ENCODE peak calls at places on chromosomes 12 and 14, in four cellular contexts. K, V, Y and P are unnamed samples.

GRCh38 chr14:92380582-92380981 is 57.6 kb downstream of the SLC24A4 start:
- DNase-seq in K (no peak), Y (no peak), V (no peak), P (no peak)

GRCh38 chr12:6507102-6507998 is 13.4 kb downstream of the NCAPD2 start:
- DNase-seq in K (no peak), V (no peak), Y (peak), P (peak)

GRCh38 chr14:101591121-101591520 is 29.8 kb downstream of the DIO3 start:
- DNase-seq in K (no peak), Y (no peak), V (no peak), P (no peak)

GRCh38 chr14:73295198-73295796 is 58.0 kb downstream of the PAPLN start:
- DNase-seq in V (no peak), K (no peak), Y (peak), P (peak)

GRCh38 chr12:104886418-104887401 is 71.4 kb downstream of the SLC41A2 start:
- DNase-seq in Y (peak), V (no peak), K (no peak), P (peak)

GRCh38 chr14:85562630-85563029 is 32.7 kb downstream of the FLRT2 start:
- DNase-seq in V (no peak), Y (no peak), K (no peak), P (no peak)

GRCh38 chr12:102543494-102543893 is 63.1 kb upstream of the IGF1 start:
- DNase-seq in K (no peak), V (no peak), Y (no peak), P (no peak)

GRCh38 chr12:63208956-63209355 is 58.0 kb upstream of the AVPR1A start:
- DNase-seq in K (no peak), Y (no peak), V (no peak), P (no peak)

GRCh38 chr14:63174760-63175191 is 29.5 kb upstream of the RHOJ start:
- DNase-seq in K (no peak), V (no peak), Y (peak), P (peak)

GRCh38 chr12:89951050-89951693 is 242.5 kb upstream of the ATP2B1 start:
- DNase-seq in K (no peak), Y (no peak), V (peak), P (no peak)

GRCh38 chr14:92500491-92500941 is 13.1 kb upstream of the RIN3 start:
- DNase-seq in K (no peak), V (no peak), Y (no peak), P (peak)

GRCh38 chr12:105935981-105936380 is 202.8 kb downstream of the NUAK1 start:
- DNase-seq in V (no peak), Y (peak), K (no peak), P (no peak)

GRCh38 chr12:106049105-106049504 is 89.6 kb downstream of the NUAK1 start:
- DNase-seq in K (no peak), V (no peak), Y (no peak), P (no peak)

GRCh38 chr14:21867541-21867940 is 193.9 kb upstream of the OR4E1 start:
- DNase-seq in V (no peak), K (no peak), Y (peak), P (peak)

GRCh38 chr12:12399161-12399560 is 42.3 kb downstream of the BORCS5 start:
- DNase-seq in V (no peak), K (no peak), Y (no peak), P (no peak)

GRCh38 chr14:105477659-105478623 is 3.3 kb downstream of the CRIP2 start:
- DNase-seq in Y (no peak), K (peak), V (peak), P (no peak)

GRCh38 chr12:102950950-102951490 is 6.5 kb upstream of the ASCL1 start:
- DNase-seq in K (no peak), V (no peak), Y (no peak), P (no peak)

GRCh38 chr12:78121969-78122610 is 291.4 kb downstream of the NAV3 start:
- DNase-seq in K (no peak), Y (no peak), V (no peak), P (no peak)

GRCh38 chr12:64064706-64065105 is 157.4 kb downstream of the KICS2 start:
- DNase-seq in Y (no peak), V (no peak), K (no peak), P (no peak)

GRCh38 chr12:10132971-10133370 is 3.0 kb upstream of the CLEC7A start:
- DNase-seq in K (no peak), Y (no peak), V (no peak), P (no peak)

GRCh38 chr12:72089678-72090077 is 151.0 kb downstream of the TPH2 start:
- DNase-seq in V (no peak), Y (no peak), K (no peak), P (no peak)

GRCh38 chr14:63287661-63288483 is 30.9 kb downstream of the GPHB5 start:
- DNase-seq in V (no peak), K (no peak), Y (peak), P (no peak)

GRCh38 chr14:63362305-63362914 is 43.7 kb upstream of the GPHB5 start:
- DNase-seq in K (no peak), V (no peak), Y (no peak), P (no peak)

GRCh38 chr12:47770086-47770726 is 2.8 kb upstream of the SLC48A1 start:
- DNase-seq in K (no peak), V (no peak), Y (peak), P (peak)

DNA sequence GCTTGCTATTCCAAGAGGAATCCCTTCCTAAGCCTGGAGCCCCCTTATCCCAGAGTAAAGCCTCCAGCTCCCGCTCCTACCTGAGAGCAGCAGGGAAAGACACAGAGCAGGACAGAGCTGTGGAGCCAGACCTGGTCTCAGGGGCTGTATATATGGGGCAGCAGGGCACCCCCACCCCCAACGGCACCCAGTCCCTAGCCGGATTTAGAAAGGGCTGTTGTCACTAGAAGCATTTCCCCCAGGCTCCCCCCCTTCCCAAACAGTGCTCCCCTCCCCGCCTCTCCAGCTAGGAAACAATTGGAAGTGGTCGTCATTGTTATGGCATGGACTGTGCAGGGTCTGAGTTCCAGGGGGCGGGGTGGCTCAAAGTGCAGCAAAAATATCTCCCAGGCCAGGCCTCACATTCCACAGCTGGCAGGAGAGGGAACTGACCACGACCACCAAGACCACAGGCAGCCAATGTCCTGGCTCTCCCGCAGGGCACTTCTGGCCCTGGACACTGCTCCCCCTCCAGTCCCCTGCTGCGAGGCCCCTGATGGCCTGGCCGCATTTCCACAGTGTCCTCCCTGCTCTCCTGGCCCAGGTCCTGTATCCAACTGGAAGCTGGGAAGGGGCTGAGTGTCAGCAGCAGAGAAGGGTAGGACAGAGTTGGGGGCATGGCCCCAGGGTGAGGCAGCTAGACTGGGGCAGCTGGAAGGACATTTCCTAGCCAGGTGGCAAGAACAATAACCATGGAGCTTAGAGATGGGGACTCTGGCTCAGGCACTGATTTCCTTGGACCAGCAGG is at the start of gene MYH7:
- DNase-seq in K (peak), Y (no peak), V (no peak), P (no peak)
- H3K4me3 ChIP-seq in K (no peak), Y (no peak), V (no peak), P (no peak)

GRCh38 chr12:107057071-107057834 is 36.1 kb downstream of the CRY1 start:
- DNase-seq in Y (peak), V (no peak), K (no peak), P (peak)
- TF ChIP-seq CTCF in Y (no peak), V (no peak), K (no peak), P (no peak)

GRCh38 chr14:90291699-90292098 is 35.3 kb downstream of the PSMC1 start:
- DNase-seq in Y (no peak), V (no peak), K (no peak), P (no peak)
- H3K4me3 ChIP-seq in Y (no peak), V (no peak), K (no peak), P (no peak)

GRCh38 chr12:25957898-25958253 is 606 bp upstream of the RASSF8 start:
- DNase-seq in K (peak), Y (peak), V (no peak), P (peak)

GRCh38 chr12:25960926-25961325 is 2.4 kb downstream of the RASSF8 start:
- DNase-seq in Y (no peak), V (no peak), K (no peak), P (no peak)

GRCh38 chr12:25959069-25959961 is 833 bp downstream of the RASSF8 start:
- DNase-seq in Y (peak), K (peak), V (no peak), P (peak)

GRCh38 chr12:25958254-25959068 is at the start of gene RASSF8:
- DNase-seq in Y (peak), V (no peak), K (peak), P (peak)

GRCh38 chr12:25960176-25960575 is 1.7 kb downstream of the RASSF8 start:
- DNase-seq in Y (peak), V (no peak), K (no peak), P (peak)
- TF ChIP-seq CTCF in Y (peak), V (no peak), K (no peak), P (peak)

GRCh38 chr12:91380651-91381050 is 198.0 kb upstream of the DCN start:
- DNase-seq in V (no peak), K (no peak), Y (no peak), P (no peak)
- H3K4me3 ChIP-seq in V (no peak), K (no peak), Y (no peak), P (no peak)

GRCh38 chr12:25352078-25352918 is 101.6 kb upstream of the KRAS start:
- DNase-seq in V (no peak), K (no peak), Y (peak), P (peak)

GRCh38 chr12:25348290-25348689 is 97.6 kb upstream of the KRAS start:
- DNase-seq in K (no peak), Y (no peak), V (no peak), P (no peak)

DNA sequence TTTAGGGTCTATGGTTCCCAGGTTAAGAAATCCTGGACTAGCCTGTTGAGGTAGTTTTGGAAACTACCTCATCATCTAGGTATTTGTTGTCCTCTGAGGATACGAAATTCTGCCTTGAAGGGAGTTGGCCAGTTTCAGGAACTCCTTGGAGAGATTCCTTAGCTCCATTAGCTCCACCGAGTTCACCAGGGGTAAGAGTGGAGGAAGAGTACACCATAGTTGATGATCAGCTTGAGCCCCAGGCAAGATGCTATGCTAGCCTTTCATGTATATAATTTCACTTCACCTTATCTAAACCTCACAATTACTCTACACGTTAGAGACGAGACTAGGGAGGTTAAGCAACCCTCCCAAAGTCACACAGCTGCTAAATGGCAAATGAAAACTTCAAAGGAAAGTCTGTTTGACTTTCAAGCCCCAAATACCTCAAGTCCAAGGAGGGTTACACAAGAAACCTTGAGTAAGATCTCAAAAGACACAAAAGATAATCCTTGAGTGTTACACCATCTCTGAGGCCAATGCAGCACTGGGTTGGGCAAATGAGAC is 97.1 kb upstream of the KRAS start:
- DNase-seq in V (no peak), Y (peak), K (no peak), P (peak)
- TF ChIP-seq CTCF in V (no peak), Y (no peak), K (no peak), P (no peak)